ENCODE peak calls at places on chromosomes 2 and 18, in ten cellular contexts. O is NCI-H2107, K is COR-L47, M is NCI-H1105 treated with DMSO at 0.1 percent for 48 hours, J is epithelial cell of esophagus, E is cardiac fibroblast, A is retina, Y is H9, N is anterior cingulate cortex, Z is RKO. Q is an unnamed sample.

GRCh38 chr2:191892391-191892790 is 45.5 kb upstream of the CAVIN2 start:
- DNase-seq in O (no peak), K (no peak), M (no peak), J (peak), E (peak), A (no peak), Y (no peak), N (no peak), Z (no peak), Q (no peak)

GRCh38 chr2:183207110-183207509 is 82.9 kb downstream of the NUP35 start:
- DNase-seq in O (no peak), K (no peak), M (no peak), J (no peak), E (peak), A (no peak), Y (no peak), N (no peak), Z (no peak), Q (no peak)

GRCh38 chr2:25529034-25529433 is 144.3 kb downstream of the DTNB start:
- DNase-seq in O (no peak), K (no peak), M (no peak), J (no peak), E (no peak), A (no peak), Y (no peak), N (no peak), Z (no peak), Q (peak)

GRCh38 chr2:70523996-70524965 is 29.3 kb downstream of the TGFA start:
- DNase-seq in O (no peak), K (no peak), M (no peak), J (peak), E (peak), A (no peak), Y (peak), N (no peak), Z (no peak), Q (no peak)

GRCh38 chr2:234203135-234203984 is 152.9 kb downstream of the SPP2 start:
- DNase-seq in O (no peak), K (no peak), M (no peak), J (peak), E (peak), A (no peak), Y (no peak), N (no peak), Z (peak), Q (no peak)

GRCh38 chr2:112583497-112584133 is 794 bp upstream of the CHCHD5 start:
- DNase-seq in O (no peak), K (no peak), M (peak), J (peak), E (peak), A (no peak), Y (no peak), N (no peak), Z (no peak), Q (no peak)

GRCh38 chr18:36831139-36831538 is 2.2 kb downstream of the KIAA1328 start:
- DNase-seq in O (no peak), K (no peak), M (no peak), J (peak), E (peak), A (no peak), Y (no peak), N (no peak), Z (peak), Q (no peak)

GRCh38 chr18:68840554-68841263 is 42.8 kb downstream of the CCDC102B start:
- DNase-seq in O (no peak), K (no peak), M (no peak), J (peak), E (peak), A (no peak), Y (no peak), N (no peak), Z (peak), Q (no peak)

GRCh38 chr2:168577885-168578284 is 121.8 kb downstream of the CERS6 start:
- DNase-seq in O (no peak), K (no peak), M (no peak), J (no peak), E (no peak), A (no peak), Y (no peak), N (no peak), Z (no peak), Q (no peak)

GRCh38 chr2:223465793-223466192 is 136.4 kb downstream of the SCG2 start:
- DNase-seq in O (no peak), K (no peak), M (no peak), J (peak), E (peak), A (no peak), Y (no peak), N (no peak), Z (peak), Q (no peak)

GRCh38 chr2:120343433-120344105 is 2.4 kb upstream of the INHBB start:
- DNase-seq in O (peak), K (peak), M (peak), J (peak), E (peak), A (peak), Y (peak), N (no peak), Z (no peak), Q (peak)

GRCh38 chr18:13011719-13012118 is 20.6 kb downstream of the CEP192 start:
- DNase-seq in O (no peak), K (no peak), M (no peak), J (peak), E (no peak), A (no peak), Y (no peak), N (no peak), Z (no peak), Q (no peak)

GRCh38 chr2:240249423-240250149 is 109.1 kb upstream of the OTOS start:
- DNase-seq in O (no peak), K (no peak), M (no peak), J (no peak), E (no peak), A (peak), Y (peak), N (no peak), Z (no peak), Q (peak)

GRCh38 chr2:185006481-185006880 is 408.2 kb downstream of the ZNF804A start:
- DNase-seq in O (no peak), K (no peak), M (no peak), J (no peak), E (no peak), A (no peak), Y (peak), N (no peak), Z (no peak), Q (no peak)

GRCh38 chr2:153487482-153487881 is 8.9 kb upstream of the RPRM start:
- DNase-seq in O (no peak), K (no peak), M (no peak), J (peak), E (no peak), A (peak), Y (no peak), N (no peak), Z (no peak), Q (no peak)

GRCh38 chr2:88329815-88330603 is 122.5 kb downstream of the FOXI3 start:
- DNase-seq in O (peak), K (peak), M (no peak), J (peak), E (peak), A (no peak), Y (peak), N (no peak), Z (peak), Q (no peak)

GRCh38 chr2:71922091-71922490 is 225.6 kb downstream of the CYP26B1 start:
- DNase-seq in O (no peak), K (no peak), M (no peak), J (no peak), E (no peak), A (no peak), Y (peak), N (no peak), Z (no peak), Q (no peak)

Q was measured in midbrain.